ENCODE peak calls at places on chromosomes 12 and 14, in ten cellular contexts. One of them, this sample, is unnamed.

GRCh38 chr14:100522616-100523021 is 64.6 kb downstream of the BEGAIN start:
- DNase-seq in lung: no peak
- DNase-seq in psoas muscle: no peak
- DNase-seq in astrocyte of the spinal cord: no peak
- DNase-seq in left ventricle myocardium inferior: peak
- DNase-seq in AG10803: no peak
- DNase-seq in pancreas: no peak
- DNase-seq in epithelial cell of esophagus: no peak
- DNase-seq in iPS DF 6.9: no peak
- DNase-seq in colonic mucosa: peak
- DNase-seq in this sample: peak

GRCh38 chr14:67641480-67641879 is 21.8 kb downstream of the ARG2 start:
- DNase-seq in left ventricle myocardium inferior: no peak
- DNase-seq in astrocyte of the spinal cord: no peak
- DNase-seq in AG10803: no peak
- DNase-seq in colonic mucosa: no peak
- DNase-seq in iPS DF 6.9: no peak
- DNase-seq in epithelial cell of esophagus: no peak
- DNase-seq in psoas muscle: no peak
- DNase-seq in pancreas: no peak
- DNase-seq in lung: no peak
- DNase-seq in this sample: no peak

GRCh38 chr14:60653388-60653690 is 4.1 kb upstream of the SIX1 start:
- DNase-seq in pancreas: no peak
- DNase-seq in epithelial cell of esophagus: no peak
- DNase-seq in lung: no peak
- DNase-seq in AG10803: no peak
- DNase-seq in colonic mucosa: no peak
- DNase-seq in psoas muscle: no peak
- DNase-seq in left ventricle myocardium inferior: no peak
- DNase-seq in iPS DF 6.9: no peak
- DNase-seq in astrocyte of the spinal cord: no peak
- DNase-seq in this sample: no peak

GRCh38 chr14:72126561-72126960 is 194.3 kb downstream of the RGS6 start:
- DNase-seq in lung: no peak
- DNase-seq in iPS DF 6.9: no peak
- DNase-seq in epithelial cell of esophagus: no peak
- DNase-seq in left ventricle myocardium inferior: no peak
- DNase-seq in colonic mucosa: no peak
- DNase-seq in astrocyte of the spinal cord: no peak
- DNase-seq in AG10803: no peak
- DNase-seq in psoas muscle: no peak
- DNase-seq in pancreas: no peak
- DNase-seq in this sample: no peak

GRCh38 chr14:95413289-95414215 is 93.8 kb upstream of the CLMN start:
- DNase-seq in iPS DF 6.9: no peak
- DNase-seq in AG10803: no peak
- DNase-seq in epithelial cell of esophagus: peak
- DNase-seq in psoas muscle: no peak
- DNase-seq in pancreas: no peak
- DNase-seq in astrocyte of the spinal cord: no peak
- DNase-seq in colonic mucosa: no peak
- DNase-seq in lung: no peak
- DNase-seq in left ventricle myocardium inferior: no peak
- DNase-seq in this sample: no peak

GRCh38 chr12:121030576-121031212 is 8.4 kb downstream of the OASL start:
- DNase-seq in iPS DF 6.9: no peak
- DNase-seq in astrocyte of the spinal cord: no peak
- DNase-seq in colonic mucosa: no peak
- DNase-seq in epithelial cell of esophagus: no peak
- DNase-seq in pancreas: no peak
- DNase-seq in psoas muscle: no peak
- DNase-seq in lung: no peak
- DNase-seq in AG10803: no peak
- DNase-seq in left ventricle myocardium inferior: no peak
- DNase-seq in this sample: peak

GRCh38 chr12:132672116-132672515 is 15.0 kb downstream of the POLE start:
- DNase-seq in epithelial cell of esophagus: no peak
- DNase-seq in colonic mucosa: no peak
- DNase-seq in left ventricle myocardium inferior: no peak
- DNase-seq in astrocyte of the spinal cord: no peak
- DNase-seq in lung: no peak
- DNase-seq in pancreas: no peak
- DNase-seq in iPS DF 6.9: no peak
- DNase-seq in AG10803: no peak
- DNase-seq in psoas muscle: no peak
- DNase-seq in this sample: no peak

GRCh38 chr12:118356809-118357326 is 15.8 kb downstream of the TAOK3 start:
- DNase-seq in AG10803: peak
- DNase-seq in astrocyte of the spinal cord: peak
- DNase-seq in left ventricle myocardium inferior: no peak
- DNase-seq in pancreas: no peak
- DNase-seq in iPS DF 6.9: no peak
- DNase-seq in psoas muscle: no peak
- DNase-seq in epithelial cell of esophagus: peak
- DNase-seq in colonic mucosa: no peak
- DNase-seq in lung: no peak
- DNase-seq in this sample: no peak

GRCh38 chr14:94173471-94173884 is 644 bp upstream of the PPP4R4 start:
- DNase-seq in AG10803: no peak
- DNase-seq in colonic mucosa: peak
- DNase-seq in iPS DF 6.9: no peak
- DNase-seq in epithelial cell of esophagus: no peak
- DNase-seq in left ventricle myocardium inferior: no peak
- DNase-seq in psoas muscle: no peak
- DNase-seq in pancreas: peak
- DNase-seq in lung: no peak
- DNase-seq in astrocyte of the spinal cord: no peak
- DNase-seq in this sample: peak

GRCh38 chr12:26226629-26227375 is 31.4 kb downstream of the SSPN start:
- DNase-seq in iPS DF 6.9: peak
- DNase-seq in psoas muscle: peak
- DNase-seq in epithelial cell of esophagus: peak
- DNase-seq in left ventricle myocardium inferior: peak
- DNase-seq in colonic mucosa: no peak
- DNase-seq in astrocyte of the spinal cord: peak
- DNase-seq in lung: no peak
- DNase-seq in pancreas: peak
- DNase-seq in AG10803: peak
- DNase-seq in this sample: no peak

GRCh38 chr14:61710853-61711817 is 15.8 kb downstream of the HIF1A start:
- DNase-seq in iPS DF 6.9: no peak
- DNase-seq in psoas muscle: no peak
- DNase-seq in lung: no peak
- DNase-seq in AG10803: no peak
- DNase-seq in astrocyte of the spinal cord: no peak
- DNase-seq in left ventricle myocardium inferior: no peak
- DNase-seq in colonic mucosa: no peak
- DNase-seq in epithelial cell of esophagus: no peak
- DNase-seq in pancreas: no peak
- DNase-seq in this sample: no peak

GRCh38 chr14:103158688-103159087 is 35.4 kb downstream of the TNFAIP2 start:
- DNase-seq in iPS DF 6.9: no peak
- DNase-seq in lung: no peak
- DNase-seq in left ventricle myocardium inferior: no peak
- DNase-seq in astrocyte of the spinal cord: no peak
- DNase-seq in psoas muscle: no peak
- DNase-seq in epithelial cell of esophagus: no peak
- DNase-seq in colonic mucosa: no peak
- DNase-seq in AG10803: no peak
- DNase-seq in pancreas: no peak
- DNase-seq in this sample: no peak

GRCh38 chr14:70821581-70821915 is 12.2 kb upstream of the MAP3K9 start:
- DNase-seq in astrocyte of the spinal cord: no peak
- DNase-seq in pancreas: no peak
- DNase-seq in epithelial cell of esophagus: no peak
- DNase-seq in left ventricle myocardium inferior: no peak
- DNase-seq in psoas muscle: no peak
- DNase-seq in lung: no peak
- DNase-seq in colonic mucosa: no peak
- DNase-seq in iPS DF 6.9: no peak
- DNase-seq in AG10803: no peak
- DNase-seq in this sample: no peak

GRCh38 chr12:130819248-130819576 is 19.8 kb downstream of the STX2 start:
- DNase-seq in AG10803: no peak
- DNase-seq in left ventricle myocardium inferior: no peak
- DNase-seq in pancreas: no peak
- DNase-seq in lung: no peak
- DNase-seq in epithelial cell of esophagus: no peak
- DNase-seq in astrocyte of the spinal cord: no peak
- DNase-seq in iPS DF 6.9: no peak
- DNase-seq in psoas muscle: no peak
- DNase-seq in colonic mucosa: no peak
- DNase-seq in this sample: no peak
- H3K4me3 ChIP-seq in AG10803: no peak
- H3K4me3 ChIP-seq in left ventricle myocardium inferior: peak
- H3K4me3 ChIP-seq in pancreas: no peak
- H3K4me3 ChIP-seq in lung: no peak
- H3K4me3 ChIP-seq in epithelial cell of esophagus: no peak
- H3K4me3 ChIP-seq in astrocyte of the spinal cord: no peak
- H3K4me3 ChIP-seq in iPS DF 6.9: no peak
- H3K4me3 ChIP-seq in psoas muscle: peak
- H3K4me3 ChIP-seq in colonic mucosa: peak
- H3K4me3 ChIP-seq in this sample: no peak

DNA sequence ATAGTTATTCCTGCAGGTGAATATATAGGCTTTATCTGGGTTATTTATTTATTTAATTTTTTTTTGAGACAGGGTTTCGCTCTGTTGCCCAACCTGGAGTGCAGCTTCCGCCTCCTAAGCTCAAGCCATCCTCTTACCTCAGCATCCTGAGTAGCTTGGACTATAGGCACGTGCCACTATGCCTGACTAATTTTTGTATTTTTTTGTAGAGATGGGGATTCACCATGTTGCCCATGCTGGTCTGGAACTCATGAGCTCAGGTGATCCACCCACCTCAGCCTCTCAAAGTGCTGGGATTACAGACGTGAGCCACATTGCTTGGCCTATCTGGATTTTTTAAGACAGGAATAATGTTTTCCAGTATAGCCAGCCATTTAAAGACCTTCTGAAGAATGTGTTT is 2.0 kb downstream of the RAN start:
- DNase-seq in pancreas: no peak
- DNase-seq in epithelial cell of esophagus: no peak
- DNase-seq in psoas muscle: no peak
- DNase-seq in AG10803: no peak
- DNase-seq in left ventricle myocardium inferior: no peak
- DNase-seq in iPS DF 6.9: no peak
- DNase-seq in astrocyte of the spinal cord: no peak
- DNase-seq in colonic mucosa: no peak
- DNase-seq in lung: no peak
- DNase-seq in this sample: no peak
- H3K4me3 ChIP-seq in pancreas: no peak
- H3K4me3 ChIP-seq in epithelial cell of esophagus: peak
- H3K4me3 ChIP-seq in psoas muscle: peak
- H3K4me3 ChIP-seq in AG10803: peak
- H3K4me3 ChIP-seq in left ventricle myocardium inferior: peak
- H3K4me3 ChIP-seq in iPS DF 6.9: no peak
- H3K4me3 ChIP-seq in astrocyte of the spinal cord: peak
- H3K4me3 ChIP-seq in colonic mucosa: no peak
- H3K4me3 ChIP-seq in lung: no peak
- H3K4me3 ChIP-seq in this sample: peak

DNA sequence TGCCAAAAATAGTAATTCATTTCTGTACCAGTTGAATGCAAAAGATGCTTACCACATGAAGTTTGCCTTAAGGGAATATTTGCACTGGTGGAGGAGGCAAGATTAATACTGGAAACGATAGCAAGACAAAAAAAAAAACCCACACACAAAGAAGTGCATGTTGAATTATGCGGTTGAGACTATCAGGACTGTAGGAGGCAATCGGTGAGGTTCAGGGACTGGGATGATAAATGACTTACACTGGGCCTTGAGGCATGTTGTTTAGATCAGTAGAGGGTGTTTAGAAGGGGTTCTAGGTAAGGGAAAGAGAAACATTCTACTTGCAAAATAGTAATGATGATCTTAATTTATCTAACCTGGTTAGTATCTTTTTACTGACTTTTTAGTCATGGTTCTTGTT is 142.1 kb upstream of the HMGA2 start:
- DNase-seq in colonic mucosa: no peak
- DNase-seq in lung: no peak
- DNase-seq in astrocyte of the spinal cord: no peak
- DNase-seq in left ventricle myocardium inferior: no peak
- DNase-seq in epithelial cell of esophagus: no peak
- DNase-seq in psoas muscle: no peak
- DNase-seq in iPS DF 6.9: no peak
- DNase-seq in pancreas: no peak
- DNase-seq in AG10803: no peak
- DNase-seq in this sample: no peak
- H3K4me3 ChIP-seq in colonic mucosa: no peak
- H3K4me3 ChIP-seq in lung: no peak
- H3K4me3 ChIP-seq in astrocyte of the spinal cord: no peak
- H3K4me3 ChIP-seq in left ventricle myocardium inferior: no peak
- H3K4me3 ChIP-seq in epithelial cell of esophagus: no peak
- H3K4me3 ChIP-seq in psoas muscle: no peak
- H3K4me3 ChIP-seq in iPS DF 6.9: no peak
- H3K4me3 ChIP-seq in pancreas: no peak
- H3K4me3 ChIP-seq in AG10803: no peak
- H3K4me3 ChIP-seq in this sample: no peak

DNA sequence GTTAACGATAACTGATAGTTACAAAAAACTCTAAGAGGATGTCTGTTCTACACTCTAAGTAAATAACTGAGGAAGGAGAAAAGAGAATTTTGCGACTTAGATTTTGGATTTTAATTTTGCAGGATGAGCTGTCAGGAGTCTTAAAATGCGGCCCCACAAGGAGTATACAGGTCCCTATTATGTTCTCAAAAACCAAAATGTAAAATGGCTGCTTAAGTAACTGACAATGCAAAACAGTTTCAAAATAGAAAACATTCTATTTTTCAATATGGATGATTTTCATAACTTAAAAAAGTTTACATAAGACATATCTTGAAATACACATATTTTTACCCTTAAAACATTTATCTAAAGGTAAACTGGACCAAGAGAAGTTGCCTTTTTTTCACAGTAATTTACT is 2.6 kb downstream of the CD69 start:
- DNase-seq in left ventricle myocardium inferior: no peak
- DNase-seq in AG10803: no peak
- DNase-seq in lung: no peak
- DNase-seq in pancreas: no peak
- DNase-seq in psoas muscle: no peak
- DNase-seq in astrocyte of the spinal cord: no peak
- DNase-seq in colonic mucosa: no peak
- DNase-seq in iPS DF 6.9: no peak
- DNase-seq in epithelial cell of esophagus: no peak
- DNase-seq in this sample: no peak
- H3K4me3 ChIP-seq in left ventricle myocardium inferior: no peak
- H3K4me3 ChIP-seq in AG10803: no peak
- H3K4me3 ChIP-seq in lung: no peak
- H3K4me3 ChIP-seq in pancreas: no peak
- H3K4me3 ChIP-seq in psoas muscle: peak
- H3K4me3 ChIP-seq in astrocyte of the spinal cord: no peak
- H3K4me3 ChIP-seq in colonic mucosa: peak
- H3K4me3 ChIP-seq in iPS DF 6.9: no peak
- H3K4me3 ChIP-seq in epithelial cell of esophagus: no peak
- H3K4me3 ChIP-seq in this sample: no peak

This sample was measured in WERI-Rb-1.